ENCODE peak calls at places on chromosome 18, in ten cellular contexts. One of them, this sample, is unnamed.
A peak's percentile ranks its signal among the peaks of the same experiment; 100 is the strongest.

GRCh38 chr18:48899558-48900174 is 51.1 kb downstream of the SMAD7 start:
- DNase-seq in PC-3: peak; percentile 31
- DNase-seq in psoas muscle: no peak
- DNase-seq in neural progenitor cell: no peak
- DNase-seq in natural killer cell: no peak
- DNase-seq in astrocyte of the spinal cord: no peak
- DNase-seq in fibroblast of mammary gland: no peak
- DNase-seq in WERI-Rb-1: no peak
- DNase-seq in spleen: no peak
- DNase-seq in fibroblast of villous mesenchyme: no peak
- DNase-seq in this sample: no peak

GRCh38 chr18:13400636-13401315 is 182.2 kb downstream of the LDLRAD4 start:
- DNase-seq in PC-3: no peak
- DNase-seq in psoas muscle: no peak
- DNase-seq in neural progenitor cell: no peak
- DNase-seq in natural killer cell: no peak
- DNase-seq in astrocyte of the spinal cord: no peak
- DNase-seq in fibroblast of mammary gland: no peak
- DNase-seq in WERI-Rb-1: no peak
- DNase-seq in spleen: no peak
- DNase-seq in fibroblast of villous mesenchyme: no peak
- DNase-seq in this sample: no peak

GRCh38 chr18:6857305-6857704 is 127.8 kb downstream of the ARHGAP28 start:
- DNase-seq in PC-3: no peak
- DNase-seq in psoas muscle: no peak
- DNase-seq in neural progenitor cell: no peak
- DNase-seq in natural killer cell: no peak
- DNase-seq in astrocyte of the spinal cord: no peak
- DNase-seq in fibroblast of mammary gland: no peak
- DNase-seq in WERI-Rb-1: no peak
- DNase-seq in spleen: no peak
- DNase-seq in fibroblast of villous mesenchyme: peak; percentile 13
- DNase-seq in this sample: no peak

GRCh38 chr18:2293109-2293839 is 278.0 kb downstream of the METTL4 start:
- DNase-seq in PC-3: no peak
- DNase-seq in psoas muscle: no peak
- DNase-seq in neural progenitor cell: no peak
- DNase-seq in natural killer cell: no peak
- DNase-seq in astrocyte of the spinal cord: no peak
- DNase-seq in fibroblast of mammary gland: no peak
- DNase-seq in WERI-Rb-1: peak; percentile 10
- DNase-seq in spleen: no peak
- DNase-seq in fibroblast of villous mesenchyme: no peak
- DNase-seq in this sample: no peak

GRCh38 chr18:75297731-75298130 is 87.1 kb downstream of the TSHZ1 start:
- DNase-seq in PC-3: no peak
- DNase-seq in psoas muscle: no peak
- DNase-seq in neural progenitor cell: no peak
- DNase-seq in natural killer cell: no peak
- DNase-seq in astrocyte of the spinal cord: no peak
- DNase-seq in fibroblast of mammary gland: peak; percentile 55
- DNase-seq in WERI-Rb-1: no peak
- DNase-seq in spleen: no peak
- DNase-seq in fibroblast of villous mesenchyme: no peak
- DNase-seq in this sample: no peak

GRCh38 chr18:40437517-40437916 is 1517.5 kb upstream of the PIK3C3 start:
- DNase-seq in PC-3: no peak
- DNase-seq in psoas muscle: no peak
- DNase-seq in neural progenitor cell: no peak
- DNase-seq in natural killer cell: no peak
- DNase-seq in astrocyte of the spinal cord: no peak
- DNase-seq in fibroblast of mammary gland: no peak
- DNase-seq in WERI-Rb-1: peak; percentile 74
- DNase-seq in spleen: no peak
- DNase-seq in fibroblast of villous mesenchyme: no peak
- DNase-seq in this sample: no peak

GRCh38 chr18:63940008-63940407 is 9.1 kb upstream of the HMSD start:
- DNase-seq in PC-3: no peak
- DNase-seq in psoas muscle: no peak
- DNase-seq in neural progenitor cell: no peak
- DNase-seq in natural killer cell: no peak
- DNase-seq in astrocyte of the spinal cord: no peak
- DNase-seq in fibroblast of mammary gland: no peak
- DNase-seq in WERI-Rb-1: no peak
- DNase-seq in spleen: no peak
- DNase-seq in fibroblast of villous mesenchyme: no peak
- DNase-seq in this sample: no peak

GRCh38 chr18:68354176-68354575 is 360.7 kb downstream of the TMX3 start:
- DNase-seq in PC-3: no peak
- DNase-seq in psoas muscle: no peak
- DNase-seq in neural progenitor cell: no peak
- DNase-seq in natural killer cell: no peak
- DNase-seq in astrocyte of the spinal cord: no peak
- DNase-seq in fibroblast of mammary gland: peak; percentile 36
- DNase-seq in WERI-Rb-1: no peak
- DNase-seq in spleen: no peak
- DNase-seq in fibroblast of villous mesenchyme: peak; percentile 41
- DNase-seq in this sample: no peak

GRCh38 chr18:57744211-57744694 is 58.9 kb downstream of the ATP8B1 start:
- DNase-seq in PC-3: peak; percentile 64
- DNase-seq in psoas muscle: no peak
- DNase-seq in neural progenitor cell: no peak
- DNase-seq in natural killer cell: no peak
- DNase-seq in astrocyte of the spinal cord: peak; percentile 57
- DNase-seq in fibroblast of mammary gland: no peak
- DNase-seq in WERI-Rb-1: no peak
- DNase-seq in spleen: no peak
- DNase-seq in fibroblast of villous mesenchyme: no peak
- DNase-seq in this sample: no peak

GRCh38 chr18:22223961-22224322 is 54.6 kb downstream of the GATA6 start:
- DNase-seq in PC-3: no peak
- DNase-seq in psoas muscle: no peak
- DNase-seq in neural progenitor cell: no peak
- DNase-seq in natural killer cell: no peak
- DNase-seq in astrocyte of the spinal cord: no peak
- DNase-seq in fibroblast of mammary gland: no peak
- DNase-seq in WERI-Rb-1: no peak
- DNase-seq in spleen: no peak
- DNase-seq in fibroblast of villous mesenchyme: no peak
- DNase-seq in this sample: no peak

GRCh38 chr18:22224339-22224738 is 55.0 kb downstream of the GATA6 start:
- DNase-seq in PC-3: no peak
- DNase-seq in psoas muscle: no peak
- DNase-seq in neural progenitor cell: no peak
- DNase-seq in natural killer cell: no peak
- DNase-seq in astrocyte of the spinal cord: no peak
- DNase-seq in fibroblast of mammary gland: no peak
- DNase-seq in WERI-Rb-1: no peak
- DNase-seq in spleen: no peak
- DNase-seq in fibroblast of villous mesenchyme: no peak
- DNase-seq in this sample: no peak

GRCh38 chr18:22221350-22221749 is 52.0 kb downstream of the GATA6 start:
- DNase-seq in PC-3: no peak
- DNase-seq in psoas muscle: no peak
- DNase-seq in neural progenitor cell: no peak
- DNase-seq in natural killer cell: no peak
- DNase-seq in astrocyte of the spinal cord: no peak
- DNase-seq in fibroblast of mammary gland: no peak
- DNase-seq in WERI-Rb-1: no peak
- DNase-seq in spleen: no peak
- DNase-seq in fibroblast of villous mesenchyme: no peak
- DNase-seq in this sample: no peak

GRCh38 chr18:22223263-22223960 is 54.0 kb downstream of the GATA6 start:
- DNase-seq in PC-3: peak; percentile 98
- DNase-seq in psoas muscle: peak; percentile 78
- DNase-seq in neural progenitor cell: no peak
- DNase-seq in natural killer cell: no peak
- DNase-seq in astrocyte of the spinal cord: peak; percentile 89
- DNase-seq in fibroblast of mammary gland: peak; percentile 96
- DNase-seq in WERI-Rb-1: no peak
- DNase-seq in spleen: no peak
- DNase-seq in fibroblast of villous mesenchyme: peak; percentile 44
- DNase-seq in this sample: peak; percentile 22

GRCh38 chr18:22219568-22220355 is 50.4 kb downstream of the GATA6 start:
- DNase-seq in PC-3: no peak
- DNase-seq in psoas muscle: no peak
- DNase-seq in neural progenitor cell: peak; percentile 10
- DNase-seq in natural killer cell: no peak
- DNase-seq in astrocyte of the spinal cord: no peak
- DNase-seq in fibroblast of mammary gland: no peak
- DNase-seq in WERI-Rb-1: no peak
- DNase-seq in spleen: no peak
- DNase-seq in fibroblast of villous mesenchyme: no peak
- DNase-seq in this sample: no peak
- TF ChIP-seq CTCF in PC-3: no peak
- TF ChIP-seq CTCF in psoas muscle: no peak
- TF ChIP-seq CTCF in neural progenitor cell: peak; percentile 11
- TF ChIP-seq CTCF in natural killer cell: no peak
- TF ChIP-seq CTCF in astrocyte of the spinal cord: no peak
- TF ChIP-seq CTCF in fibroblast of mammary gland: no peak
- TF ChIP-seq CTCF in WERI-Rb-1: no peak
- TF ChIP-seq CTCF in spleen: no peak
- TF ChIP-seq CTCF in fibroblast of villous mesenchyme: peak; percentile 20
- TF ChIP-seq CTCF in this sample: no peak

GRCh38 chr18:78407456-78407823 is 572.2 kb upstream of the SALL3 start:
- DNase-seq in PC-3: no peak
- DNase-seq in psoas muscle: no peak
- DNase-seq in neural progenitor cell: no peak
- DNase-seq in natural killer cell: no peak
- DNase-seq in astrocyte of the spinal cord: no peak
- DNase-seq in fibroblast of mammary gland: no peak
- DNase-seq in WERI-Rb-1: peak; percentile 56
- DNase-seq in spleen: peak; percentile 65
- DNase-seq in fibroblast of villous mesenchyme: no peak
- DNase-seq in this sample: no peak

GRCh38 chr18:78408623-78409022 is 571.0 kb upstream of the SALL3 start:
- DNase-seq in PC-3: no peak
- DNase-seq in psoas muscle: no peak
- DNase-seq in neural progenitor cell: no peak
- DNase-seq in natural killer cell: no peak
- DNase-seq in astrocyte of the spinal cord: no peak
- DNase-seq in fibroblast of mammary gland: no peak
- DNase-seq in WERI-Rb-1: no peak
- DNase-seq in spleen: peak; percentile 56
- DNase-seq in fibroblast of villous mesenchyme: no peak
- DNase-seq in this sample: no peak

GRCh38 chr18:78411539-78411938 is 568.1 kb upstream of the SALL3 start:
- DNase-seq in PC-3: no peak
- DNase-seq in psoas muscle: no peak
- DNase-seq in neural progenitor cell: no peak
- DNase-seq in natural killer cell: no peak
- DNase-seq in astrocyte of the spinal cord: no peak
- DNase-seq in fibroblast of mammary gland: no peak
- DNase-seq in WERI-Rb-1: no peak
- DNase-seq in spleen: no peak
- DNase-seq in fibroblast of villous mesenchyme: no peak
- DNase-seq in this sample: no peak

GRCh38 chr18:78406743-78407455 is 572.7 kb upstream of the SALL3 start:
- DNase-seq in PC-3: no peak
- DNase-seq in psoas muscle: no peak
- DNase-seq in neural progenitor cell: no peak
- DNase-seq in natural killer cell: no peak
- DNase-seq in astrocyte of the spinal cord: no peak
- DNase-seq in fibroblast of mammary gland: no peak
- DNase-seq in WERI-Rb-1: peak; percentile 78
- DNase-seq in spleen: peak; percentile 55
- DNase-seq in fibroblast of villous mesenchyme: no peak
- DNase-seq in this sample: no peak

DNA sequence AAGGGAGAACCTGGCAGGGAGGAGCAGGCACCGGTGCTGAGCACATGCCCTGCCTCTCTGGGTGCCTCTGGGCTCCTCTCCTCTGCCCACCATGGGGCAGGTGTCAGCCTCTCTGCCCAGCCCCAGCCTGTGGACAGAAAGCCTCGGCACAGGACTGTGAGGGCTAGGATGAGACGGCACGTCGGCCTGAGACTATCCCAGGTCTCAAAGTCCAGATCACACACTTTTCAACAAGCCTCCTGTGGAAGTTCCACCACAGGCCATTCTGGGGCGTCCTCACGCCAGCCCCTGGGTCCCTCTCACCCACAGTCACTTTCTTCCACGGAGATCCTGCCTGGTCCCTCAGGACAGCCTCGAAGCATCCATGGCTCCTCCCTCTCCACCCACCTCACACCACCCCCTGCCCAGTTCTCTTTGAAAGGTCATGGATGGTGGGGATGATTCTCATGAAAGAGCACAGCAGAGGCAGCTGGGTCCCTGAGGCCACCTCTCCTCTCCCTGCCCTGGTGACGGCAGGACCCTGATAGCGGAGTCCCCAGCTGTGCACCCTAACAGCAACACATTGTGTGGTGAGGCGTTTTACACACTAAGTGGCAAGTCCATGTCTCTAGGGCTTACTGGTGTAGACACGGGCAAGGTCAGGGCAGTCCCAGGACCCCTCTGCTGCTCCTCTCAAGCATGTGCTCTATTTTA is 569.4 kb upstream of the SALL3 start:
- DNase-seq in PC-3: no peak
- DNase-seq in psoas muscle: no peak
- DNase-seq in neural progenitor cell: no peak
- DNase-seq in natural killer cell: no peak
- DNase-seq in astrocyte of the spinal cord: no peak
- DNase-seq in fibroblast of mammary gland: no peak
- DNase-seq in WERI-Rb-1: no peak
- DNase-seq in spleen: peak; percentile 58
- DNase-seq in fibroblast of villous mesenchyme: no peak
- DNase-seq in this sample: no peak
- TF ChIP-seq CTCF in PC-3: no peak
- TF ChIP-seq CTCF in psoas muscle: no peak
- TF ChIP-seq CTCF in neural progenitor cell: no peak
- TF ChIP-seq CTCF in natural killer cell: no peak
- TF ChIP-seq CTCF in astrocyte of the spinal cord: no peak
- TF ChIP-seq CTCF in fibroblast of mammary gland: no peak
- TF ChIP-seq CTCF in WERI-Rb-1: no peak
- TF ChIP-seq CTCF in spleen: no peak
- TF ChIP-seq CTCF in fibroblast of villous mesenchyme: no peak
- TF ChIP-seq CTCF in this sample: no peak

DNA sequence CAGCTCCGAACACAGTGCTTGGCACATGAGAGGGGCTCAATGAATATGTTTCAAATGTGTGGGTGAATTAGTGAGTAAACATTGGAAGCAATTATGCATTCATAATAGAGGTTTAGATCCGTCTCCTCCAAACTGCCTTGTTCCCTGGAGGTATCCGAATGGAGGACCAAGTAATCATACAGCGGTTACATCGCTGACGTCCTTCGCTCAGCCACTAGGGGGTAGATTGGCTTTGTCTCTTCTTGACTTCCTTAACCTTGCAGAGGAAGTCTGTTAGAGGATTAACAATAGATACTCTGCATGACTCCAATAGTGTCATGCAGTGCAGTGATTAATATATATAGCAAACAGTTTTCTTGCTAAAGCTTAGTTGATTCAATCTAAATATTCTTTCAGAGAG is 517.0 kb downstream of the PTPRM start:
- DNase-seq in PC-3: peak; percentile 82
- DNase-seq in psoas muscle: no peak
- DNase-seq in neural progenitor cell: peak; percentile 81
- DNase-seq in natural killer cell: no peak
- DNase-seq in astrocyte of the spinal cord: peak; percentile 60
- DNase-seq in fibroblast of mammary gland: peak; percentile 71
- DNase-seq in WERI-Rb-1: peak; percentile 78
- DNase-seq in spleen: no peak
- DNase-seq in fibroblast of villous mesenchyme: peak; percentile 42
- DNase-seq in this sample: peak; percentile 46
- TF ChIP-seq CTCF in PC-3: peak; percentile 93
- TF ChIP-seq CTCF in psoas muscle: peak; percentile 42
- TF ChIP-seq CTCF in neural progenitor cell: peak; percentile 71
- TF ChIP-seq CTCF in natural killer cell: no peak
- TF ChIP-seq CTCF in astrocyte of the spinal cord: peak; percentile 75
- TF ChIP-seq CTCF in fibroblast of mammary gland: peak; percentile 71
- TF ChIP-seq CTCF in WERI-Rb-1: peak; percentile 82
- TF ChIP-seq CTCF in spleen: no peak
- TF ChIP-seq CTCF in fibroblast of villous mesenchyme: peak; percentile 70
- TF ChIP-seq CTCF in this sample: no peak

GRCh38 chr18:10230072-10230471 is 224.4 kb upstream of the APCDD1 start:
- DNase-seq in PC-3: peak; percentile 86
- DNase-seq in psoas muscle: no peak
- DNase-seq in neural progenitor cell: no peak
- DNase-seq in natural killer cell: no peak
- DNase-seq in astrocyte of the spinal cord: peak; percentile 78
- DNase-seq in fibroblast of mammary gland: peak; percentile 92
- DNase-seq in WERI-Rb-1: peak; percentile 62
- DNase-seq in spleen: no peak
- DNase-seq in fibroblast of villous mesenchyme: peak; percentile 91
- DNase-seq in this sample: no peak
- TF ChIP-seq CTCF in PC-3: peak; percentile 53
- TF ChIP-seq CTCF in psoas muscle: no peak
- TF ChIP-seq CTCF in neural progenitor cell: no peak
- TF ChIP-seq CTCF in natural killer cell: no peak
- TF ChIP-seq CTCF in astrocyte of the spinal cord: peak; percentile 12
- TF ChIP-seq CTCF in fibroblast of mammary gland: peak; percentile 47
- TF ChIP-seq CTCF in WERI-Rb-1: peak; percentile 63
- TF ChIP-seq CTCF in spleen: no peak
- TF ChIP-seq CTCF in fibroblast of villous mesenchyme: peak; percentile 29
- TF ChIP-seq CTCF in this sample: no peak